ENCODE peak calls at places on chromosomes 7 and 10, in seven cellular contexts. J is HepG2, C is K562, E is HCT116, G is GM12878, X is SK-N-SH, K is H1. D is an unnamed sample.

GRCh38 chr7:105295626-105296352 is 92.9 kb downstream of the SRPK2 start:
- DNase-seq in K (no peak), J (no peak), G (no peak), C (no peak), X (no peak), E (no peak), D (no peak)

GRCh38 chr10:46549171-46550075 is 7.0 kb downstream of the GPRIN2 start:
- DNase-seq in E (no peak), X (peak; percentile 41), J (no peak), C (no peak), G (no peak), K (no peak), D (no peak)

GRCh38 chr10:43681226-43681625 is 32.5 kb upstream of the ZNF32 start:
- DNase-seq in X (no peak), J (no peak), E (no peak), K (no peak), C (no peak), G (no peak), D (no peak)

GRCh38 chr7:84196007-84196551 is 1.5 kb upstream of the SEMA3A start:
- DNase-seq in J (no peak), X (no peak), C (no peak), E (no peak), G (no peak), K (no peak), D (peak; percentile 46)

GRCh38 chr10:128068398-128069285 is 57.6 kb downstream of the MKI67 start:
- DNase-seq in E (no peak), G (no peak), X (no peak), J (no peak), C (no peak), K (no peak), D (no peak)

GRCh38 chr10:64523065-64523759 is 1002.0 kb downstream of the REEP3 start:
- DNase-seq in X (no peak), C (no peak), E (no peak), J (no peak), K (no peak), G (no peak), D (no peak)

GRCh38 chr7:116551692-116552091 is 26.9 kb downstream of the CAV1 start:
- DNase-seq in G (no peak), E (no peak), K (no peak), J (no peak), X (no peak), C (no peak), D (no peak)

GRCh38 chr7:116052006-116052405 is 21.4 kb upstream of the TFEC start:
- DNase-seq in X (no peak), K (no peak), C (no peak), J (no peak), E (no peak), G (no peak), D (no peak)

GRCh38 chr10:62384057-62384446 is 9.9 kb downstream of the ZNF365 start:
- DNase-seq in X (no peak), E (peak; percentile 85), G (peak; percentile 5), C (no peak), K (no peak), J (no peak), D (peak; percentile 37)

GRCh38 chr7:139991267-139991666 is 71.5 kb downstream of the PARP12 start:
- DNase-seq in E (peak; percentile 16), G (no peak), X (no peak), J (peak; percentile 63), C (no peak), K (no peak), D (no peak)

GRCh38 chr7:80711521-80711920 is 73.1 kb downstream of the CD36 start:
- DNase-seq in K (no peak), C (no peak), E (no peak), G (no peak), J (no peak), X (no peak), D (no peak)

GRCh38 chr7:151485006-151485732 is 34.5 kb downstream of the RHEB start:
- DNase-seq in X (no peak), J (no peak), G (no peak), K (no peak), E (peak; percentile 29), C (peak; percentile 56), D (no peak)

GRCh38 chr7:55249332-55249731 is 115.8 kb upstream of the LANCL2 start:
- DNase-seq in J (no peak), E (no peak), X (no peak), K (no peak), G (no peak), C (no peak), D (peak; percentile 38)

GRCh38 chr10:124496150-124496549 is 34.5 kb downstream of the LHPP start:
- DNase-seq in G (no peak), J (no peak), K (no peak), C (no peak), X (peak; percentile 72), E (no peak), D (no peak)

GRCh38 chr10:131616040-131616439 is 284.8 kb upstream of the PPP2R2D start:
- DNase-seq in X (no peak), J (no peak), K (no peak), E (no peak), G (no peak), C (no peak), D (no peak)

DNA sequence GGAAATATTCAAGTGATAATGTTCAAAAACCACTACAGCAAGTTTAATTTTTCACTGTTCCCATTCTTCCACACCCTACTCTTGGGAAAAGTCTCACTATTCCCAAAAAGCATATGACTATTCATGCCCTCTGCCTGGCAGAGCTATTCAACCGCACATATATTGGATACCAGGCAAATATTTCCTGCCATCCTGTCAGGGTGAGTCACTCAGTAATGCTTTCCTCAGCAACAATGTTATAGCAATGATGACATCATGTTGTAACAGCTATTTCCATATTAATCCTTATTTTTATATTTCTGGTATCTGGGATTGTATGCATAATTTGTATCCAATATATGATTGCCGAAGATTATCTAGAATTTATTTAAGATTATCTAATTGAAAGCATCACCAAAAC is 114.0 kb upstream of the PLXDC2 start:
- DNase-seq in E (no peak), J (no peak), C (no peak), G (no peak), X (no peak), K (no peak), D (no peak)
- TF ChIP-seq JUND in E (no peak), J (no peak), C (no peak), G (no peak), X (peak; percentile 87), K (no peak), D (no peak)

GRCh38 chr10:119531067-119531466 is 11.5 kb downstream of the RGS10 start:
- DNase-seq in G (no peak), C (no peak), J (peak; percentile 54), X (no peak), K (no peak), E (no peak), D (no peak)
- TF ChIP-seq JUND in G (no peak), C (no peak), J (no peak), X (no peak), K (no peak), E (no peak), D (no peak)

GRCh38 chr7:121793716-121794115 is 79.2 kb upstream of the PTPRZ1 start:
- DNase-seq in X (no peak), C (no peak), J (no peak), K (no peak), E (no peak), G (no peak), D (no peak)
- TF ChIP-seq JUND in X (no peak), C (no peak), J (no peak), K (no peak), E (no peak), G (no peak), D (no peak)

GRCh38 chr7:132475669-132476116 is 100.6 kb downstream of the PLXNA4 start:
- DNase-seq in G (no peak), E (no peak), C (no peak), X (peak; percentile 71), K (no peak), J (no peak), D (no peak)
- TF ChIP-seq JUND in G (no peak), E (no peak), C (no peak), X (no peak), K (no peak), J (no peak), D (no peak)

DNA sequence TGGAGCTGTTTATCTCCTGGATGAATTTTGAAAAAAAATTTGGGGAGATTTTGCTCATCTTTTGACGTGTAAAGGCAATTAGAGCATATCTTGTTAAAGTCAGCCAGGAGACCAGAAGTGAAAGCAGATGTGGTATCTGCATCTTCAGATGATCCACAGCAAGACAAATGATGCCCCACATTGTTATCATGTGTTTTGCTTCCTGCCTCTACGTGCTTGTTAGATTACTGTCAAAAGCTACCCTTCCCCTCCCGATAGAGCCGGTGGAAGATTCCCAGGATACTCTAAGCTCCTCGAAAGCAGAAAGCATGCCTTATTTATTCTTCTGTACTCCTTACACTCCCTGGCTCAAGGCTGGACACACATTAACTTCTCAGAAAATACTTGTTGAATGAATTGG is 12.9 kb downstream of the COL17A1 start:
- DNase-seq in E (no peak), X (no peak), C (no peak), K (no peak), J (no peak), G (no peak), D (no peak)
- TF ChIP-seq JUND in E (no peak), X (no peak), C (no peak), K (no peak), J (no peak), G (no peak), D (no peak)

GRCh38 chr7:16693601-16694318 is 47.8 kb downstream of the BZW2 start:
- DNase-seq in C (no peak), G (no peak), E (no peak), K (no peak), X (no peak), J (no peak), D (no peak)

GRCh38 chr7:16684935-16685334 is 39.0 kb downstream of the BZW2 start:
- DNase-seq in X (no peak), C (no peak), G (no peak), E (no peak), J (no peak), K (no peak), D (no peak)

GRCh38 chr7:16688249-16688648 is 42.3 kb downstream of the BZW2 start:
- DNase-seq in K (no peak), X (no peak), G (no peak), J (no peak), E (peak; percentile 33), C (peak; percentile 61), D (no peak)
- TF ChIP-seq JUND in K (no peak), X (no peak), G (no peak), J (no peak), E (no peak), C (no peak), D (no peak)

DNA sequence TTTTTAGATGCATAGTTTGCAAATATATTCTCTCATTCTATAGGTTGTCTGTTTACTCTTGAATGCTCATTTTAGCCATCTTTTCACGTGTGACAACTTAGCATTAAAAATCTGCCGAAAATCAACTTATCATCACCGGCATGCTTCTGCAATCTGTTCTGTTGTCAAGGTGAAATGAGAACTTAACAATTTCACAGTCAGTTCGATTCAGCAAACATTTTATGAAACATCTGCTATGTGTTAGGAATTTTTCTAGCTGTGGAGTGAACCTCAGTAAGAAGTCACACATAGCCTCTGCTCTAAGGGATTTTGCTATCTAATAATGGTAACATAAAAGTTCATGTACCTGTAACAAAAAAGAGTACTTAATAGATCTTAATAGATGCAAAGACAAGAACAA is 256.1 kb downstream of the ZWINT start:
- DNase-seq in G (no peak), K (no peak), X (no peak), E (no peak), C (no peak), J (no peak), D (no peak)
- TF ChIP-seq JUND in G (no peak), K (no peak), X (no peak), E (no peak), C (no peak), J (no peak), D (no peak)

D was measured in T47D.